ENCODE peak calls at places on chromosomes 6 and 20, in ten cellular contexts. X is left ventricle myocardium inferior; F is fibroblast of mammary gland; W is NCI-H446; S is Kasumi-1; U is keratinocyte; D is stimulated activated CD4-positive, alpha-beta T cell treated with anti-CD3 and anti-CD28 coated beads, Interleukin-2, amount 100 ng/mL, for 48 hours; L is AG08396; A is activated CD4-positive, alpha-beta T cell treated with anti-CD3 and anti-CD28 coated beads, Interleukin-2, amount 10 ng/mL, durations not matched to agents 7 days and 5 days; N is DMS 273 treated with DMSO at 0.1 percent for 48 hours. G is an unnamed sample.

GRCh38 chr20:62628691-62629090 is 13.6 kb upstream of the SLCO4A1 start:
- DNase-seq in U (no peak), S (no peak), W (no peak), X (no peak), F (no peak), A (no peak), N (no peak), L (no peak), D (no peak), G (no peak)

GRCh38 chr6:139778688-139779087 is 404.2 kb upstream of the CITED2 start:
- DNase-seq in L (peak; percentile 17), D (no peak), A (no peak), N (no peak), U (no peak), W (no peak), F (peak; percentile 35), S (no peak), X (no peak), G (no peak)

GRCh38 chr6:91298543-91299145 is 711.8 kb upstream of the MAP3K7 start:
- DNase-seq in X (no peak), S (no peak), N (no peak), U (no peak), A (no peak), D (no peak), F (no peak), L (no peak), W (no peak), G (no peak)

GRCh38 chr20:51379601-51380341 is 162.7 kb downstream of the NFATC2 start:
- DNase-seq in W (no peak), D (no peak), A (no peak), N (no peak), U (no peak), L (no peak), X (no peak), F (peak; percentile 38), S (no peak), G (no peak)

GRCh38 chr6:134896881-134897280 is 53.0 kb downstream of the ALDH8A1 start:
- DNase-seq in X (no peak), N (no peak), W (no peak), L (no peak), F (no peak), A (no peak), S (no peak), U (no peak), D (no peak), G (no peak)

GRCh38 chr6:166786704-166787293 is 159.7 kb upstream of the RPS6KA2 start:
- DNase-seq in S (peak; percentile 86), F (peak; percentile 76), W (peak; percentile 11), U (peak; percentile 7), X (no peak), D (no peak), A (peak; percentile 52), N (peak; percentile 17), L (peak; percentile 70), G (no peak)

GRCh38 chr6:44116643-44117382 is 10.4 kb downstream of the MRPL14 start:
- DNase-seq in W (no peak), A (no peak), S (no peak), F (peak; percentile 88), N (no peak), U (no peak), L (peak; percentile 73), D (no peak), X (no peak), G (no peak)

GRCh38 chr6:4522453-4522852 is 253.8 kb upstream of the CDYL start:
- DNase-seq in D (no peak), A (no peak), S (peak; percentile 18), N (no peak), U (no peak), W (no peak), F (no peak), L (no peak), X (no peak), G (no peak)

GRCh38 chr6:47342824-47343223 is 33.1 kb upstream of the TNFRSF21 start:
- DNase-seq in S (no peak), A (no peak), W (no peak), L (no peak), U (no peak), F (no peak), D (no peak), X (no peak), N (peak; percentile 20), G (no peak)

GRCh38 chr6:18368277-18369105 is 18.7 kb upstream of the RNF144B start:
- DNase-seq in F (no peak), A (no peak), D (no peak), N (no peak), W (no peak), L (no peak), X (no peak), S (no peak), U (no peak), G (no peak)

GRCh38 chr6:83215131-83216047 is 22.2 kb downstream of the RWDD2A start:
- DNase-seq in A (peak; percentile 65), W (peak; percentile 34), D (peak; percentile 32), U (no peak), X (peak; percentile 39), N (peak; percentile 64), F (peak; percentile 82), S (peak; percentile 82), L (peak; percentile 37), G (no peak)

GRCh38 chr6:157267654-157268053 is 55.7 kb downstream of the TMEM242 start:
- DNase-seq in S (no peak), X (no peak), U (no peak), L (no peak), D (no peak), F (no peak), W (no peak), N (no peak), A (no peak), G (no peak)

GRCh38 chr20:62595491-62595890 is 46.8 kb upstream of the SLCO4A1 start:
- DNase-seq in S (peak; percentile 27), D (no peak), X (peak; percentile 57), N (no peak), A (no peak), U (no peak), F (peak; percentile 72), L (peak; percentile 89), W (no peak), G (peak; percentile 53)

GRCh38 chr20:833450-834150 is at the start of gene FAM110A:
- DNase-seq in L (peak; percentile 97), A (peak; percentile 97), W (peak; percentile 79), X (peak; percentile 98), F (peak; percentile 88), D (peak; percentile 91), N (peak; percentile 80), U (no peak), S (peak; percentile 94), G (peak; percentile 94)

G was measured in breast epithelium.